ENCODE peak calls at places on chromosome 14, in four cellular contexts. F, D, T and G are unnamed samples. For H3K27me3 and H3K36me3, the result is how much of the 10 kb centered on the place peaks cover.

GRCh38 chr14:56422703-56423213 is 156.8 kb upstream of the TMEM260 start:
- DNase-seq in T (peak), F (peak), D (peak), G (no peak)

GRCh38 chr14:66228267-66228970 is 257.8 kb upstream of the CCDC196 start:
- DNase-seq in F (peak), T (peak), D (no peak), G (no peak)

GRCh38 chr14:94129111-94129757 is at the start of gene IFI27L2:
- DNase-seq in F (peak), D (peak), T (peak), G (peak)

GRCh38 chr14:31420013-31420318 is 384 bp downstream of the HEATR5A start:
- DNase-seq in D (no peak), F (no peak), T (peak), G (peak)

GRCh38 chr14:69766984-69767368 is at the start of gene SRSF5:
- DNase-seq in T (peak), D (peak), F (peak), G (peak)

GRCh38 chr14:74882103-74882920 is 596 bp downstream of the DLST start:
- DNase-seq in T (peak), F (peak), D (no peak), G (no peak)

GRCh38 chr14:75987201-75987970 is 1.8 kb downstream of the IFT43 start:
- DNase-seq in F (no peak), D (no peak), T (no peak), G (no peak)

GRCh38 chr14:54686871-54687749 is 120.2 kb downstream of the SAMD4A start:
- DNase-seq in T (peak), F (no peak), D (no peak), G (no peak)

GRCh38 chr14:87869619-87870583 is 123.1 kb downstream of the GALC start:
- DNase-seq in F (peak), T (no peak), D (peak), G (no peak)

GRCh38 chr14:99230271-99231141 is 41.5 kb downstream of the BCL11B start:
- DNase-seq in D (no peak), F (no peak), T (no peak), G (no peak)

GRCh38 chr14:68506021-68506644 is 286.7 kb downstream of the ZFP36L1 start:
- DNase-seq in F (peak), T (peak), D (peak), G (peak)

GRCh38 chr14:105201928-105202513 is 20.9 kb upstream of the NUDT14 start:
- DNase-seq in D (no peak), F (no peak), T (no peak), G (peak)

GRCh38 chr14:68610251-68610793 is 182.5 kb downstream of the ZFP36L1 start:
- DNase-seq in F (no peak), T (no peak), D (peak), G (no peak)

GRCh38 chr14:56952766-56953473 is 142.6 kb upstream of the OTX2 start:
- DNase-seq in D (no peak), F (no peak), T (no peak), G (no peak)

GRCh38 chr14:54252072-54252730 is 144.6 kb upstream of the CDKN3 start:
- DNase-seq in T (no peak), D (no peak), F (peak), G (peak)

GRCh38 chr14:51643137-51643536 is 8.6 kb upstream of the FRMD6 start:
- DNase-seq in T (no peak), D (no peak), F (peak), G (no peak)

GRCh38 chr14:41285193-41285748 is 321.4 kb upstream of the LRFN5 start:
- DNase-seq in F (peak), D (no peak), T (peak), G (no peak)

GRCh38 chr14:68935761-68936209 is 43.3 kb downstream of the ACTN1 start:
- DNase-seq in F (peak), D (peak), T (no peak), G (no peak)

GRCh38 chr14:66078031-66078430 is 408.1 kb upstream of the CCDC196 start:
- DNase-seq in F (no peak), T (no peak), D (no peak), G (no peak)

GRCh38 chr14:47300801-47301200 is 374.6 kb downstream of the MDGA2 start:
- DNase-seq in D (no peak), F (peak), T (no peak), G (peak)

GRCh38 chr14:51335521-51335920 is 95.5 kb downstream of the TMX1 start:
- DNase-seq in F (peak), T (peak), D (peak), G (no peak)

GRCh38 chr14:67941456-67942018 is 122.0 kb downstream of the RAD51B start:
- DNase-seq in F (peak), D (no peak), T (no peak), G (no peak)

GRCh38 chr14:68655021-68655811 is 137.7 kb downstream of the ZFP36L1 start:
- DNase-seq in D (peak), T (no peak), F (no peak), G (no peak)

GRCh38 chr14:91890291-91890749 is 23.0 kb upstream of the TC2N start:
- DNase-seq in F (peak), T (no peak), D (no peak), G (no peak)

GRCh38 chr14:95432152-95433093 is 84.0 kb downstream of the SYNE3 start:
- DNase-seq in F (no peak), T (peak), D (peak), G (no peak)
- H3K27ac ChIP-seq in F (no peak), T (no peak), D (peak), G (no peak)

GRCh38 chr14:100765296-100765695 is 38.6 kb downstream of the DLK1 start:
- DNase-seq in F (no peak), T (no peak), D (no peak), G (no peak)
- H3K27me3 ChIP-seq in F (under half), T (under half), D (under half), G (under half)

GRCh38 chr14:88877192-88877591 is 52.7 kb downstream of the TTC8 start:
- DNase-seq in D (no peak), T (no peak), F (no peak), G (no peak)

GRCh38 chr14:88868558-88869159 is 44.2 kb downstream of the TTC8 start:
- DNase-seq in F (peak), T (no peak), D (no peak), G (no peak)

GRCh38 chr14:88871429-88871828 is 47.0 kb downstream of the TTC8 start:
- DNase-seq in D (no peak), F (no peak), T (no peak), G (no peak)

GRCh38 chr14:88870777-88871176 is 46.3 kb downstream of the TTC8 start:
- DNase-seq in F (no peak), T (no peak), D (no peak), G (no peak)

GRCh38 chr14:88872976-88873375 is 48.5 kb downstream of the TTC8 start:
- DNase-seq in F (no peak), D (no peak), T (no peak), G (no peak)
- H3K36me3 ChIP-seq in F (under half), D (under half), T (under half), G (under half)

GRCh38 chr14:23125933-23126524 is 7.0 kb upstream of the CEBPE start:
- DNase-seq in D (peak), T (no peak), F (no peak), G (no peak)
- H3K27ac ChIP-seq in D (peak), T (no peak), F (no peak), G (no peak)

DNA sequence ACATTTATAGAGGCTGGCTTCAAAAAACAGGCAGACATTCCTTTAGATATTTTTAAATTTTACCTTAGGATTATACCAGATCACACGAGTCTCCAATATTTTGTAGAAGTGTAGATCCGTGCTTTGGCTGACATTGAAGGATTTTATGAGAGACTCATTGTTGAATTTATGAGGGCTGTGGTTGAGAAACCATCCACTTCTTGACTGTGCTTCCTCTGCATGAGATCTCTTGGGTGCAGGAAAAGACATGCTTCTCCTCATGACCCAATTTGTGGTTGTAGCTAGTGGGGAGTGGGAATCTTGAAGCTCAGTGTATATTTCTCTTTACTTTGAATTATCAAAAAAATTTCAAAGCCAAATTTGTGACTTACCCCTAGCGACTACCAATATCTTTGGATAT is 36.7 kb upstream of the NKX2-8 start:
- DNase-seq in D (no peak), T (no peak), F (no peak), G (no peak)
- H3K27me3 ChIP-seq in D (under half), T (under half), F (under half), G (under half)

GRCh38 chr14:70802379-70802778 is 6.9 kb downstream of the MAP3K9 start:
- DNase-seq in T (no peak), D (no peak), F (no peak), G (no peak)

GRCh38 chr14:70804556-70805162 is 4.7 kb downstream of the MAP3K9 start:
- DNase-seq in F (no peak), D (no peak), T (no peak), G (no peak)

GRCh38 chr14:70801836-70802235 is 7.5 kb downstream of the MAP3K9 start:
- DNase-seq in F (no peak), D (no peak), T (no peak), G (no peak)

GRCh38 chr14:70808023-70808401 is 1.3 kb downstream of the MAP3K9 start:
- DNase-seq in F (no peak), T (peak), D (no peak), G (no peak)

GRCh38 chr14:70803321-70804110 is 5.8 kb downstream of the MAP3K9 start:
- DNase-seq in D (no peak), F (no peak), T (no peak), G (no peak)
- H3K36me3 ChIP-seq in D (under half), F (under half), T (under half), G (under half)

GRCh38 chr14:65072937-65073336 is 29.4 kb downstream of the MAX start:
- DNase-seq in F (no peak), T (no peak), D (no peak), G (no peak)
- H3K27ac ChIP-seq in F (no peak), T (no peak), D (no peak), G (no peak)

GRCh38 chr14:101501341-101501740 is 60.0 kb upstream of the DIO3 start:
- DNase-seq in T (no peak), D (no peak), F (no peak), G (no peak)
- H3K27me3 ChIP-seq in T (under half), D (under half), F (under half), G (under half)

DNA sequence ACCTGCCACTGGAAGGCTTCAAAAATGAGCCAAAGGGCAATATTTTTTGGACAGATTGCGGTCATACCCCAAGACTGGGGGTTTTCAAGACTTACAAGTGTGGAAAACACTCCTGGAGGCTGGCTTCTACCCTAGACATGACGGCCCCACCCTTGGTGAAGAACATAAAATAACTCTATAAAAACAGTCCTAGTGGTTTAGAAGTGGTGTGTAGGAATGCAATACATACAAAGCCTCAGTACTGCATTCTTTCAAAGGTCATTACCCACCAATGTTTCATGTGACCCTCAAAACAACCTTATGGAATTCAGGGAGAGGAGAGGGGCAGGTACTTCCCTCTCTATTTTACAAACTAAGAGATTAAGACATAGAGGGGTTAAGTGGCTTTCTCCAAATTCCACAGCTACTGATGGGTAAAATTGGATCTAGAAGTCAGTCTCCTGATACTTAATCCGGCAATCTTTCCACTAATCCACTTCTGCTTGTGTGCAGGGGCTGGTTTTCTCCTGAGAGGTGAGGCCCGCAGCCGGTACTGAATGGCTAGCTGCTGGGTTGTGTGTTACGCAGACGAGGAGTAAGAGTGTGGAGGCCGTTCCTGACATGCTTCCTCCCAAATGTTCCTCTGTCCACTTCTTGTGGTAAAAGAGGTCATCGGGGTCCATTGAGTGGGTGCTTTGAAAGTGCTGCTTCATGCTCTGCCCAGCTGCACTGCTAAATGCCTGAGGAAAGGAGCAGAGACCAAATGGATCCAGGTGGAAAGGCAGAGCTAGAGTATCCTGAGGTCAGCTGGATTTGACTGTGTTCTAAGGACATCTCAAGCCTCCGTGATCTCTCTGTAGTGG is 16.2 kb downstream of the SLC7A8 start:
- DNase-seq in F (peak), D (no peak), T (no peak), G (no peak)
- H3K36me3 ChIP-seq in F (under half), D (under half), T (under half), G (under half)

GRCh38 chr14:61177279-61178225 is 103.6 kb downstream of the TMEM30B start:
- DNase-seq in F (peak), D (no peak), T (no peak), G (peak)

GRCh38 chr14:61178226-61179060 is 102.7 kb downstream of the TMEM30B start:
- DNase-seq in F (peak), D (no peak), T (peak), G (peak)

GRCh38 chr14:61171687-61172086 is 109.5 kb downstream of the TMEM30B start:
- DNase-seq in F (peak), T (no peak), D (no peak), G (no peak)

GRCh38 chr14:61176686-61177085 is 104.5 kb downstream of the TMEM30B start:
- DNase-seq in F (peak), D (no peak), T (no peak), G (no peak)

GRCh38 chr14:61174395-61175386 is 106.4 kb downstream of the TMEM30B start:
- DNase-seq in D (no peak), F (peak), T (no peak), G (no peak)
- H3K27ac ChIP-seq in D (no peak), F (peak), T (no peak), G (no peak)